ENCODE peak calls at places on chromosome 6, in four cellular contexts. One of them, this sample, is unnamed. For H3K27me3, the result is how much of the 10 kb centered on the place peaks cover.

GRCh38 chr6:35014786-35015185 is 125.7 kb downstream of the ANKS1A start:
- DNase-seq in brain microvascular endothelial cell: no peak
- DNase-seq in ovary: no peak
- DNase-seq in stomach: no peak
- DNase-seq in this sample: no peak

GRCh38 chr6:119241124-119241491 is 108.5 kb downstream of the MAN1A1 start:
- DNase-seq in brain microvascular endothelial cell: no peak
- DNase-seq in ovary: peak
- DNase-seq in stomach: no peak
- DNase-seq in this sample: peak

GRCh38 chr6:136660727-136661126 is 110.5 kb upstream of the MAP7 start:
- DNase-seq in brain microvascular endothelial cell: no peak
- DNase-seq in ovary: no peak
- DNase-seq in stomach: no peak
- DNase-seq in this sample: no peak

GRCh38 chr6:84777888-84778287 is 13.5 kb upstream of the TBX18 start:
- DNase-seq in brain microvascular endothelial cell: peak
- DNase-seq in ovary: no peak
- DNase-seq in stomach: no peak
- DNase-seq in this sample: no peak

GRCh38 chr6:41785689-41786450 is 1.6 kb upstream of the TOMM6 start:
- DNase-seq in brain microvascular endothelial cell: no peak
- DNase-seq in ovary: no peak
- DNase-seq in stomach: no peak
- DNase-seq in this sample: peak

GRCh38 chr6:30877419-30878262 is 6.7 kb upstream of the DDR1 start:
- DNase-seq in brain microvascular endothelial cell: peak
- DNase-seq in ovary: peak
- DNase-seq in stomach: peak
- DNase-seq in this sample: peak

GRCh38 chr6:34424200-34425131 is 1.4 kb downstream of the RPS10 start:
- DNase-seq in brain microvascular endothelial cell: no peak
- DNase-seq in ovary: no peak
- DNase-seq in stomach: no peak
- DNase-seq in this sample: no peak

GRCh38 chr6:37897321-37897720 is 77.8 kb downstream of the ZFAND3 start:
- DNase-seq in brain microvascular endothelial cell: peak
- DNase-seq in ovary: no peak
- DNase-seq in stomach: no peak
- DNase-seq in this sample: no peak

GRCh38 chr6:169932491-169932890 is 181.1 kb downstream of the ERMARD start:
- DNase-seq in brain microvascular endothelial cell: no peak
- DNase-seq in ovary: no peak
- DNase-seq in stomach: no peak
- DNase-seq in this sample: no peak

GRCh38 chr6:42404494-42404893 is 47.2 kb downstream of the TRERF1 start:
- DNase-seq in brain microvascular endothelial cell: peak
- DNase-seq in ovary: no peak
- DNase-seq in stomach: peak
- DNase-seq in this sample: no peak

GRCh38 chr6:113995632-113996031 is 24.7 kb upstream of the HDAC2 start:
- DNase-seq in brain microvascular endothelial cell: peak
- DNase-seq in ovary: peak
- DNase-seq in stomach: no peak
- DNase-seq in this sample: peak

GRCh38 chr6:169779896-169780295 is 28.5 kb downstream of the ERMARD start:
- DNase-seq in brain microvascular endothelial cell: no peak
- DNase-seq in ovary: no peak
- DNase-seq in stomach: no peak
- DNase-seq in this sample: peak

GRCh38 chr6:77740380-77740779 is 87.5 kb downstream of the MEI4 start:
- DNase-seq in brain microvascular endothelial cell: no peak
- DNase-seq in ovary: no peak
- DNase-seq in stomach: no peak
- DNase-seq in this sample: no peak

DNA sequence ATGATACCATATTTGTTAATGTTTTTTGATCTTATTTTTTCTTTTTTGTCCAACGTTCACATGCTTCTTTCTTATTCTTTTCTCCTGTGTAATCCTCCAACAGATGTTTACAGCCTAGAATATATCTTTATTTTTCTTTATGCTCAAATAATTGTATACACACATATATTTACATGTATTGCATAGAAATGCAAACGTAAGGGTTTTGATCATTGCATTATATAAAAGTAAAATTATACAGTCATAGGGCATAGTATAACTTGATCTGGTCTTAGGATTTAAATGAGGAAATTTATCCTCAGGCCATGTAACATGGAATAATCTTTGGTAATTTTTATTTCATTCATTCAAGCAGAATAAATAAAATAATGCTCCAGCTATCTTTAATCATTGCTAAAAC is 84.9 kb upstream of the EEF1E1 start:
- DNase-seq in brain microvascular endothelial cell: no peak
- DNase-seq in ovary: no peak
- DNase-seq in stomach: no peak
- DNase-seq in this sample: no peak
- H3K27me3 ChIP-seq in brain microvascular endothelial cell: under half
- H3K27me3 ChIP-seq in ovary: under half
- H3K27me3 ChIP-seq in stomach: under half
- H3K27me3 ChIP-seq in this sample: under half

GRCh38 chr6:21271431-21272155 is 322.0 kb upstream of the SOX4 start:
- DNase-seq in brain microvascular endothelial cell: no peak
- DNase-seq in ovary: no peak
- DNase-seq in stomach: no peak
- DNase-seq in this sample: no peak
- TF ChIP-seq CTCF in brain microvascular endothelial cell: peak
- TF ChIP-seq CTCF in ovary: no peak
- TF ChIP-seq CTCF in stomach: no peak
- TF ChIP-seq CTCF in this sample: no peak

DNA sequence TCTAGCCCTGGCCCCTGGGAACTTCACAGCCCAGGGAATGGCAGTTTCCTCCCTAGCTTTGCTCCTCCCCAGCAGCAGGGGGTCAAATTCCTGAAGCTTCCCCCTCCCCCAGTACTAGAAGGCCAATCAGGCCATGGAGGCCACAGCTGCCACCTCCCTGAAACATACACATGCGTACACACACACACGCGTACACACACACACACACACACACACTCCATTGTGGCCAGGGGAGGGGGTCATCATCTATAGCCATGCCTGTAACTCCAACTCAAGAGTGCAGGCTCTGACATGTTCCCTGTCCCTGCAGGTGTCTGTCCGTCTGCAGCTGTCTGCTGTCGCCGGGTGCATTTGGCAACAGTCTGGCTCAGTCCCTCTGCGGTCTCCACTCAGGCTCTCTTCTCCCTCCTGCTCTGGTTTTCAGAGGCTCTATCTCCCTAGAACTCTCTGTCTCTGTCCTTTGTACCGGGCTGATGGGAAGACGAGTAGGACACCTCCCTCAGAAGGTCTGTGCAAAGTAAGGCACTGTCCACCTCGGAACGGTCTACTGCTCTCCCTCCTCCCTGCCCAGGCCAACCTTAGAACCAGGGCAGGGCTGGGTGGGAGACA is 1.4 kb downstream of the LRFN2 start:
- DNase-seq in brain microvascular endothelial cell: no peak
- DNase-seq in ovary: peak
- DNase-seq in stomach: no peak
- DNase-seq in this sample: no peak
- H3K27me3 ChIP-seq in brain microvascular endothelial cell: under half
- H3K27me3 ChIP-seq in ovary: under half
- H3K27me3 ChIP-seq in stomach: half or more
- H3K27me3 ChIP-seq in this sample: under half

GRCh38 chr6:163711615-163712568 is 297.4 kb downstream of the QKI start:
- DNase-seq in brain microvascular endothelial cell: no peak
- DNase-seq in ovary: no peak
- DNase-seq in stomach: no peak
- DNase-seq in this sample: peak
- TF ChIP-seq CTCF in brain microvascular endothelial cell: no peak
- TF ChIP-seq CTCF in ovary: no peak
- TF ChIP-seq CTCF in stomach: no peak
- TF ChIP-seq CTCF in this sample: no peak

GRCh38 chr6:33187809-33188208 is 4.5 kb downstream of the COL11A2 start:
- DNase-seq in brain microvascular endothelial cell: no peak
- DNase-seq in ovary: no peak
- DNase-seq in stomach: no peak
- DNase-seq in this sample: no peak
- H3K27me3 ChIP-seq in brain microvascular endothelial cell: under half
- H3K27me3 ChIP-seq in ovary: under half
- H3K27me3 ChIP-seq in stomach: under half
- H3K27me3 ChIP-seq in this sample: under half

GRCh38 chr6:92723390-92723931 is 695.9 kb downstream of the EPHA7 start:
- DNase-seq in brain microvascular endothelial cell: no peak
- DNase-seq in ovary: no peak
- DNase-seq in stomach: no peak
- DNase-seq in this sample: peak
- TF ChIP-seq CTCF in brain microvascular endothelial cell: no peak
- TF ChIP-seq CTCF in ovary: no peak
- TF ChIP-seq CTCF in stomach: no peak
- TF ChIP-seq CTCF in this sample: no peak

DNA sequence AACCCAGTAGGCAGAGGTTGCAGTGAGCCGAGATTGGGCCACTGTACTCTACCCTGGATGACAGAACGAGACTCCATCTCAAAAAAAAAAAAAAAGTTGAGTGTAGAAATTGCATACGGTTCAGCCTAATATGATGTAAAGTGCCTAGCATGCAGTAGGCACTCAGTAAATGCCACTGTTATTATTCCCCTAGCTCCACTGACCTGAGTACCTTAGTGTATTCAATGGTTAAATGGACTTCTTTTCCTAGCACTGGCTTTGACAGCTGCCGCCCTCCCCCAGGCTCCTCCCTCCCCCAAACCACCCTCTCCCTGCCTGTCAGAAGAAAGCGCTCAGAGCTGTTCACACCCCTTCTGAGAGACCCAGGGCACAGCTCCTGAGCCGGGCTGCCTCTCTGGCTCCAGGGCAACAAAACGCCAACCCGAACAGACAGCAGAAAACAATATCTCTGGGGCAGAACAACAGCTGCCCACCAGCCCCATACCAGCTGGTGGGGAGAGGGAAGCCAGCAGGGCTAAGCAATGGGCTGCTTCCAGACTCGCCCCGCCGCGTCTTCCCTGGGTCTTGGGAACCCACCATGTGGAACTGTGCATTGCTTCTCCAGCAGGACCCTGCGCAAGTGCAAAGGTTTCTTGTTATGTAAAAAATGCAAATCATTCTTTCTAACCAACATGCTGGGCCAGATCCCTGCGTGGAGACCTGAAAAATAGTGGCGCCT is 4.5 kb downstream of the CPNE5 start:
- DNase-seq in brain microvascular endothelial cell: no peak
- DNase-seq in ovary: no peak
- DNase-seq in stomach: no peak
- DNase-seq in this sample: peak
- H3K27me3 ChIP-seq in brain microvascular endothelial cell: under half
- H3K27me3 ChIP-seq in ovary: under half
- H3K27me3 ChIP-seq in stomach: under half
- H3K27me3 ChIP-seq in this sample: under half

GRCh38 chr6:3887150-3887700 is 38.1 kb downstream of the FAM50B start:
- DNase-seq in brain microvascular endothelial cell: peak
- DNase-seq in ovary: no peak
- DNase-seq in stomach: no peak
- DNase-seq in this sample: peak

GRCh38 chr6:3888153-3888957 is 39.2 kb downstream of the FAM50B start:
- DNase-seq in brain microvascular endothelial cell: no peak
- DNase-seq in ovary: no peak
- DNase-seq in stomach: peak
- DNase-seq in this sample: no peak

GRCh38 chr6:3884007-3884745 is 35.0 kb downstream of the FAM50B start:
- DNase-seq in brain microvascular endothelial cell: peak
- DNase-seq in ovary: no peak
- DNase-seq in stomach: no peak
- DNase-seq in this sample: no peak

GRCh38 chr6:3882865-3883264 is 33.7 kb downstream of the FAM50B start:
- DNase-seq in brain microvascular endothelial cell: no peak
- DNase-seq in ovary: no peak
- DNase-seq in stomach: no peak
- DNase-seq in this sample: no peak

GRCh38 chr6:3885262-3886036 is 36.3 kb downstream of the FAM50B start:
- DNase-seq in brain microvascular endothelial cell: no peak
- DNase-seq in ovary: no peak
- DNase-seq in stomach: no peak
- DNase-seq in this sample: no peak
- TF ChIP-seq CTCF in brain microvascular endothelial cell: peak
- TF ChIP-seq CTCF in ovary: no peak
- TF ChIP-seq CTCF in stomach: no peak
- TF ChIP-seq CTCF in this sample: no peak

GRCh38 chr6:28633445-28634215 is 107.9 kb downstream of the GPX5 start:
- DNase-seq in brain microvascular endothelial cell: no peak
- DNase-seq in ovary: no peak
- DNase-seq in stomach: no peak
- DNase-seq in this sample: no peak
- H3K27me3 ChIP-seq in brain microvascular endothelial cell: under half
- H3K27me3 ChIP-seq in ovary: under half
- H3K27me3 ChIP-seq in stomach: half or more
- H3K27me3 ChIP-seq in this sample: under half

GRCh38 chr6:90434096-90434495 is 137.5 kb upstream of the BACH2 start:
- DNase-seq in brain microvascular endothelial cell: no peak
- DNase-seq in ovary: no peak
- DNase-seq in stomach: no peak
- DNase-seq in this sample: no peak
- TF ChIP-seq CTCF in brain microvascular endothelial cell: peak
- TF ChIP-seq CTCF in ovary: no peak
- TF ChIP-seq CTCF in stomach: no peak
- TF ChIP-seq CTCF in this sample: no peak

This sample was measured in testis.